ENCODE peak calls at places on chromosomes 7 and 10, in six cellular contexts. One of them, this sample, is unnamed.

GRCh38 chr10:47244560-47245500 is 55.2 kb upstream of the GDF10 start:
- DNase-seq in CD8-positive, alpha-beta T cell: peak; percentile 38
- DNase-seq in Peyer's patch: no peak
- DNase-seq in brain microvascular endothelial cell: no peak
- DNase-seq in colonic mucosa: no peak
- DNase-seq in endothelial cell of umbilical vein: no peak
- DNase-seq in this sample: no peak

GRCh38 chr7:51280156-51280555 is 36.5 kb downstream of the COBL start:
- DNase-seq in CD8-positive, alpha-beta T cell: no peak
- DNase-seq in Peyer's patch: no peak
- DNase-seq in brain microvascular endothelial cell: no peak
- DNase-seq in colonic mucosa: no peak
- DNase-seq in endothelial cell of umbilical vein: no peak
- DNase-seq in this sample: no peak

GRCh38 chr10:124708246-124708779 is 35.9 kb downstream of the FAM53B start:
- DNase-seq in CD8-positive, alpha-beta T cell: no peak
- DNase-seq in Peyer's patch: no peak
- DNase-seq in brain microvascular endothelial cell: no peak
- DNase-seq in colonic mucosa: no peak
- DNase-seq in endothelial cell of umbilical vein: peak; percentile 84
- DNase-seq in this sample: no peak

GRCh38 chr10:104580774-104581675 is 60.1 kb upstream of the SORCS3 start:
- DNase-seq in CD8-positive, alpha-beta T cell: peak; percentile 76
- DNase-seq in Peyer's patch: peak; percentile 83
- DNase-seq in brain microvascular endothelial cell: peak; percentile 60
- DNase-seq in colonic mucosa: peak; percentile 73
- DNase-seq in endothelial cell of umbilical vein: peak; percentile 36
- DNase-seq in this sample: peak; percentile 47

GRCh38 chr7:71793251-71793650 is 618.9 kb downstream of the CALN1 start:
- DNase-seq in CD8-positive, alpha-beta T cell: no peak
- DNase-seq in Peyer's patch: no peak
- DNase-seq in brain microvascular endothelial cell: no peak
- DNase-seq in colonic mucosa: no peak
- DNase-seq in endothelial cell of umbilical vein: no peak
- DNase-seq in this sample: no peak

GRCh38 chr10:60335708-60336107 is 54.0 kb downstream of the ANK3 start:
- DNase-seq in CD8-positive, alpha-beta T cell: no peak
- DNase-seq in Peyer's patch: no peak
- DNase-seq in brain microvascular endothelial cell: no peak
- DNase-seq in colonic mucosa: no peak
- DNase-seq in endothelial cell of umbilical vein: peak; percentile 27
- DNase-seq in this sample: peak; percentile 11

GRCh38 chr7:21253740-21254687 is 173.9 kb upstream of the SP4 start:
- DNase-seq in CD8-positive, alpha-beta T cell: peak; percentile 50
- DNase-seq in Peyer's patch: peak; percentile 69
- DNase-seq in brain microvascular endothelial cell: peak; percentile 51
- DNase-seq in colonic mucosa: peak; percentile 58
- DNase-seq in endothelial cell of umbilical vein: peak; percentile 78
- DNase-seq in this sample: peak; percentile 88

GRCh38 chr10:43816351-43817321 is 168.0 kb upstream of the ZNF32 start:
- DNase-seq in CD8-positive, alpha-beta T cell: peak; percentile 82
- DNase-seq in Peyer's patch: peak; percentile 91
- DNase-seq in brain microvascular endothelial cell: peak; percentile 64
- DNase-seq in colonic mucosa: peak; percentile 44
- DNase-seq in endothelial cell of umbilical vein: no peak
- DNase-seq in this sample: no peak

GRCh38 chr7:101201695-101202602 is 1.1 kb upstream of the MOGAT3 start:
- DNase-seq in CD8-positive, alpha-beta T cell: no peak
- DNase-seq in Peyer's patch: peak; percentile 83
- DNase-seq in brain microvascular endothelial cell: no peak
- DNase-seq in colonic mucosa: peak; percentile 86
- DNase-seq in endothelial cell of umbilical vein: no peak
- DNase-seq in this sample: peak; percentile 23

GRCh38 chr10:34994565-34995142 is 95.5 kb downstream of the CUL2 start:
- DNase-seq in CD8-positive, alpha-beta T cell: no peak
- DNase-seq in Peyer's patch: peak; percentile 55
- DNase-seq in brain microvascular endothelial cell: peak; percentile 56
- DNase-seq in colonic mucosa: peak; percentile 55
- DNase-seq in endothelial cell of umbilical vein: peak; percentile 87
- DNase-seq in this sample: peak; percentile 79

GRCh38 chr10:17004801-17005380 is 124.7 kb downstream of the CUBN start:
- DNase-seq in CD8-positive, alpha-beta T cell: no peak
- DNase-seq in Peyer's patch: no peak
- DNase-seq in brain microvascular endothelial cell: no peak
- DNase-seq in colonic mucosa: no peak
- DNase-seq in endothelial cell of umbilical vein: peak; percentile 28
- DNase-seq in this sample: no peak

GRCh38 chr7:47335071-47335470 is 246.8 kb downstream of the TNS3 start:
- DNase-seq in CD8-positive, alpha-beta T cell: no peak
- DNase-seq in Peyer's patch: no peak
- DNase-seq in brain microvascular endothelial cell: no peak
- DNase-seq in colonic mucosa: no peak
- DNase-seq in endothelial cell of umbilical vein: no peak
- DNase-seq in this sample: no peak

GRCh38 chr7:22350466-22351328 is 6.3 kb downstream of the RAPGEF5 start:
- DNase-seq in CD8-positive, alpha-beta T cell: no peak
- DNase-seq in Peyer's patch: peak; percentile 73
- DNase-seq in brain microvascular endothelial cell: peak; percentile 76
- DNase-seq in colonic mucosa: no peak
- DNase-seq in endothelial cell of umbilical vein: peak; percentile 46
- DNase-seq in this sample: no peak

GRCh38 chr10:27541728-27542285 is 37.7 kb downstream of the RAB18 start:
- DNase-seq in CD8-positive, alpha-beta T cell: peak; percentile 62
- DNase-seq in Peyer's patch: no peak
- DNase-seq in brain microvascular endothelial cell: no peak
- DNase-seq in colonic mucosa: no peak
- DNase-seq in endothelial cell of umbilical vein: no peak
- DNase-seq in this sample: no peak

GRCh38 chr10:102729090-102730026 is 14.4 kb upstream of the WBP1L start:
- DNase-seq in CD8-positive, alpha-beta T cell: peak; percentile 72
- DNase-seq in Peyer's patch: peak; percentile 91
- DNase-seq in brain microvascular endothelial cell: peak; percentile 79
- DNase-seq in colonic mucosa: peak; percentile 84
- DNase-seq in endothelial cell of umbilical vein: peak; percentile 78
- DNase-seq in this sample: peak; percentile 83

GRCh38 chr10:5812283-5813090 is 747 bp downstream of the GDI2 start:
- DNase-seq in CD8-positive, alpha-beta T cell: peak; percentile 63
- DNase-seq in Peyer's patch: peak; percentile 71
- DNase-seq in brain microvascular endothelial cell: no peak
- DNase-seq in colonic mucosa: peak; percentile 52
- DNase-seq in endothelial cell of umbilical vein: peak; percentile 43
- DNase-seq in this sample: peak; percentile 32

GRCh38 chr7:70165477-70166170 is 567.3 kb downstream of the AUTS2 start:
- DNase-seq in CD8-positive, alpha-beta T cell: no peak
- DNase-seq in Peyer's patch: no peak
- DNase-seq in brain microvascular endothelial cell: no peak
- DNase-seq in colonic mucosa: no peak
- DNase-seq in endothelial cell of umbilical vein: no peak
- DNase-seq in this sample: no peak

DNA sequence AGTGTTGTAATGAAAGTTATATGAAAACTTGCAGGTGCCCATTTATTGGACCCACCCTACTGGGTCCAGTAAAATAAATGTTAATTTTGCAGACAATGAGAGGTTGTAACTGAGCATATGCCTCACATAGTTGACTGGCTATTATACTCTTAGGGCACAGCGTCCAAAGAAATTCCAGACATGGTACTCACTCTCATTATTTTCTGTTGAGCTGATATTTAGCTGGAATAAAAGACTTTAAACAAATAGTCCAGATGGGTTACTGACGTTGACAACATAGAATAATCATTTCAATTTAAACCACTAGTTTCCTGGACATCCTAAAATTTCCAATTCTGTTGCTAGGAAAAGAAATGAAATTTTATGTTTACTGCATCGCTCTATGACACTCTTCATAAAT is 174.5 kb downstream of the ZNF365 start:
- DNase-seq in CD8-positive, alpha-beta T cell: no peak
- DNase-seq in Peyer's patch: no peak
- DNase-seq in brain microvascular endothelial cell: no peak
- DNase-seq in colonic mucosa: no peak
- DNase-seq in endothelial cell of umbilical vein: no peak
- DNase-seq in this sample: no peak
- H3K27ac ChIP-seq in CD8-positive, alpha-beta T cell: no peak overlapping the region
- H3K27ac ChIP-seq in Peyer's patch: no peak overlapping the region
- H3K27ac ChIP-seq in brain microvascular endothelial cell: no peak overlapping the region
- H3K27ac ChIP-seq in colonic mucosa: no peak overlapping the region
- H3K27ac ChIP-seq in endothelial cell of umbilical vein: no peak overlapping the region
- H3K27ac ChIP-seq in this sample: no peak overlapping the region

DNA sequence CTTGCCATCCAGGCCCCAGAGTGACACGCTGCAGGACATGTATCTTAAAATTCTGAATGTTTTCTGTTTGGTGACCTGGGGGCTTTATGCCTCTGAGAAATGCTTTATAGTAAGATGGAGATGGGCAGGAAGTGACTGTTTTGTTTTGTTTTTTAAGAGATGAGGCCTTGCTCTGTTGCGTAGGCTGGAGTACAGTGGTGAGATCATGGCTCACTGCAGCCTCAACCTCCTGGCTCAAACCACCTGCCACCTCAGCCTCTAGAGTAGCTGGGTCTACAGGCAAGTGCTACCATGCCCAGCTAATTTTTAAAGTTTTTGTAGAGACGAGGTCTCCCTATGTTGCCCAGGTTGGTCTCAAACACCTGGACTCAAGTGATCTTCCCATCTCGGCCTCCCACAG is 20.6 kb downstream of the ZNF777 start:
- DNase-seq in CD8-positive, alpha-beta T cell: no peak
- DNase-seq in Peyer's patch: no peak
- DNase-seq in brain microvascular endothelial cell: no peak
- DNase-seq in colonic mucosa: peak; percentile 6
- DNase-seq in endothelial cell of umbilical vein: no peak
- DNase-seq in this sample: no peak
- H3K36me3 ChIP-seq in CD8-positive, alpha-beta T cell: peaks cover 20% of the 10 kb centered on the region
- H3K36me3 ChIP-seq in Peyer's patch: no peaks in the 10 kb centered on the region
- H3K36me3 ChIP-seq in brain microvascular endothelial cell: peaks cover 8% of the 10 kb centered on the region
- H3K36me3 ChIP-seq in colonic mucosa: no peaks in the 10 kb centered on the region
- H3K36me3 ChIP-seq in endothelial cell of umbilical vein: peaks cover 2% of the 10 kb centered on the region
- H3K36me3 ChIP-seq in this sample: peaks cover 11% of the 10 kb centered on the region

GRCh38 chr10:24414597-24414996 is 205.7 kb downstream of the KIAA1217 start:
- DNase-seq in CD8-positive, alpha-beta T cell: no peak
- DNase-seq in Peyer's patch: no peak
- DNase-seq in brain microvascular endothelial cell: no peak
- DNase-seq in colonic mucosa: no peak
- DNase-seq in endothelial cell of umbilical vein: no peak
- DNase-seq in this sample: no peak
- H3K27ac ChIP-seq in CD8-positive, alpha-beta T cell: no peak overlapping the region
- H3K27ac ChIP-seq in Peyer's patch: no peak overlapping the region
- H3K27ac ChIP-seq in brain microvascular endothelial cell: no peak overlapping the region
- H3K27ac ChIP-seq in colonic mucosa: peak overlapping the region; percentile 74
- H3K27ac ChIP-seq in endothelial cell of umbilical vein: no peak overlapping the region
- H3K27ac ChIP-seq in this sample: no peak overlapping the region

DNA sequence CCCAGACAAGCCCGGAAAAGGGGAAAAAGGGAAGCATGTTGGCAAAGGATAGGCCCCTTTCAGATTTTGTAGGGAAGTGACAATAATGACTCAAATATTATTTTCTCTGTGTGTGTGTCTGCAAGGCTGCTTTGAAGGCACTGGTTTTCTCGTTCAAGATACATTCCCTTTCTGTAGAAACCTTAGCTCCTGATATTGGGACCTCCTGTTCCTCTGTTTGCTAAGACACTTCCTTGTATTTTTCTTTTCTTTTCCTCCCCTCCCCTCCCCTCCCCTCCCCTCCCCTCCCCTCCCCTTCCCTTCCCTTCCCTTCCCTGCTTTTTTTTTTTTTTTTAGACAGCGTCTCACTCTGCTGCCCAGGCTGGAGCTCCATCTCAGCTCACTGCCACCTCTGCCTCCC is 240.8 kb downstream of the LRMDA start:
- DNase-seq in CD8-positive, alpha-beta T cell: no peak
- DNase-seq in Peyer's patch: no peak
- DNase-seq in brain microvascular endothelial cell: no peak
- DNase-seq in colonic mucosa: no peak
- DNase-seq in endothelial cell of umbilical vein: no peak
- DNase-seq in this sample: no peak
- H3K36me3 ChIP-seq in CD8-positive, alpha-beta T cell: no peaks in the 10 kb centered on the region
- H3K36me3 ChIP-seq in Peyer's patch: no peaks in the 10 kb centered on the region
- H3K36me3 ChIP-seq in brain microvascular endothelial cell: no peaks in the 10 kb centered on the region
- H3K36me3 ChIP-seq in colonic mucosa: no peaks in the 10 kb centered on the region
- H3K36me3 ChIP-seq in endothelial cell of umbilical vein: no peaks in the 10 kb centered on the region
- H3K36me3 ChIP-seq in this sample: no peaks in the 10 kb centered on the region

DNA sequence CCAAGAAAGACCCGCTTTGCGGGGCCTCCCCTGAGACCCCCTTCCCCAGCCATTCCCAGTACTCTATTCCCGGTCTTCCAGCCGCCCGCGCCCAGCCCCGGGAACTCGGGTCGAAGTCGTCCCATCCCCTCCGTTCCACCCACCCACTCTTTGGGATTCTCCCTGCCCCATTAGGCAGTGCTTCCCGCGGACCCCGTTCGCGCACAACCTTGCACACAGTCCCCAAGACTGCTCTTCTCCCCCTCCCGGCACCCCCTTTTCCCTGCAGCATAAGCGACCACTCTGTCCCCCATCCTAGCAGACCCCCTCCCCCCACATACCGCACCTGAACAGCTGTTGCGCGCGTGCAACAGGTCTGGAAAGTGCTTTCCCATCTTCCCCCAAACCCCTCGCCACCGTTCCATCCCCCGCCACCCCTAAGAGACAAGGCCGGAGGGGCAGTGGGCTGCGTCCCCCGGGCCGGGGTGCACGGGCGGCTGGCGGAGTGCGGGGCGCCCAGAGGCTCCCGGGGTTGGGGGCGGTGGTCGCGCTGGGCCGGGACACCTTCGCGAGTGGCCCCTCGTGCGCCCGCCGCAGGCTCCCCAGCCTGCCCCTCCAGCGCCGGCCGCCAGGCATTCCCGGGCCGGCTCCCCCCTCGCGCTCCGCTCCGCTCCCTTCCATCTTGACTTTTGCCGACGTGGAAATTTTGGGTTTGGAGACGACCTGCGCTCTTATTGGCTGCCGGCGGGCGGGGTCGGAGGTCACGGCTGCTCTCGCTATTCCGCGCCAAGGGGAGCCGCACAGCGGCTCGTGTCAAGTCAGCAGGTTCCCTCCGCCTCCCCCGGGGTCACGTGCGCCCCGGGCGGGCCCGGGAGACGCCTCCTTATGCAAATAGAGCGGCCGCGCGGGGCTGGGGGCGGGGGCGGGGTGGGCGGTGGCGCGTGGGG is 201.2 kb upstream of the NFE2L3 start:
- DNase-seq in CD8-positive, alpha-beta T cell: peak; percentile 88
- DNase-seq in Peyer's patch: peak; percentile 97
- DNase-seq in brain microvascular endothelial cell: peak; percentile 32
- DNase-seq in colonic mucosa: peak; percentile 97
- DNase-seq in endothelial cell of umbilical vein: peak; percentile 28
- DNase-seq in this sample: peak; percentile 91
- H3K27ac ChIP-seq in CD8-positive, alpha-beta T cell: no peak overlapping the region
- H3K27ac ChIP-seq in Peyer's patch: peak overlapping the region; percentile 81
- H3K27ac ChIP-seq in brain microvascular endothelial cell: no peak overlapping the region
- H3K27ac ChIP-seq in colonic mucosa: peak overlapping the region; percentile 55
- H3K27ac ChIP-seq in endothelial cell of umbilical vein: no peak overlapping the region
- H3K27ac ChIP-seq in this sample: peak overlapping the region; percentile 24